ENCODE peak calls at places on chromosomes 3 and 15, in seven cellular contexts. O is lower lobe of right lung, S is neuronal stem cell, F is uterus, K is H1, V is upper lobe of right lung, Z is choroid plexus epithelial cell. X is an unnamed sample.

GRCh38 chr15:86879250-86880229 is 799.9 kb downstream of the AGBL1 start:
- DNase-seq in V (no peak), S (no peak), K (no peak), F (no peak), Z (no peak), O (no peak), X (no peak)

GRCh38 chr15:74787251-74788041 is 5.6 kb downstream of the CSK start:
- DNase-seq in Z (peak; percentile 92), O (peak; percentile 89), S (no peak), K (peak; percentile 71), F (no peak), V (peak; percentile 91), X (peak; percentile 45)

GRCh38 chr3:103112273-103112672 is 677.5 kb downstream of the ZPLD1 start:
- DNase-seq in K (no peak), F (no peak), Z (no peak), V (no peak), S (no peak), O (no peak), X (no peak)

GRCh38 chr3:183815951-183816475 is 9.4 kb downstream of the MAP6D1 start:
- DNase-seq in K (no peak), S (no peak), V (no peak), F (no peak), Z (no peak), O (no peak), X (no peak)

GRCh38 chr15:47872869-47873301 is 155.6 kb downstream of the SEMA6D start:
- DNase-seq in K (no peak), S (peak; percentile 37), F (no peak), V (no peak), O (no peak), Z (peak; percentile 11), X (peak; percentile 31)

GRCh38 chr15:41945221-41945620 is 27.1 kb downstream of the EHD4 start:
- DNase-seq in V (no peak), Z (no peak), O (no peak), S (no peak), K (no peak), F (no peak), X (no peak)

GRCh38 chr3:194446754-194447153 is 40.0 kb downstream of the ATP13A3 start:
- DNase-seq in S (no peak), F (no peak), K (no peak), V (no peak), O (no peak), Z (no peak), X (no peak)

GRCh38 chr15:90465140-90465929 is 64.4 kb upstream of the CRTC3 start:
- DNase-seq in S (no peak), Z (peak; percentile 75), K (no peak), V (no peak), F (no peak), O (no peak), X (peak; percentile 37)

GRCh38 chr3:86814918-86815655 is 175.9 kb downstream of the VGLL3 start:
- DNase-seq in S (no peak), K (no peak), V (no peak), Z (peak; percentile 72), O (no peak), F (no peak), X (peak; percentile 39)

GRCh38 chr3:43695863-43696262 is 5.1 kb downstream of the ABHD5 start:
- DNase-seq in V (no peak), K (no peak), F (no peak), S (no peak), Z (no peak), O (no peak), X (no peak)
- H3K4me3 ChIP-seq in V (no peak overlapping the region), K (no peak overlapping the region), F (no peak overlapping the region), S (no peak overlapping the region), Z (no peak overlapping the region), O (no peak overlapping the region), X (no peak overlapping the region)

GRCh38 chr3:9918261-9919038 is 1.6 kb downstream of the IL17RC start:
- DNase-seq in O (no peak), Z (no peak), F (no peak), V (no peak), K (no peak), S (no peak), X (no peak)

GRCh38 chr3:9916346-9916733 is 558 bp upstream of the IL17RC start:
- DNase-seq in V (no peak), O (no peak), K (no peak), S (no peak), Z (peak; percentile 53), F (peak; percentile 43), X (peak; percentile 54)

GRCh38 chr3:9915252-9916141 is 1.4 kb upstream of the IL17RC start:
- DNase-seq in O (peak; percentile 86), V (peak; percentile 92), Z (peak; percentile 67), F (peak; percentile 78), S (no peak), K (peak; percentile 81), X (no peak)

GRCh38 chr3:9916734-9917680 is at the start of gene IL17RC:
- DNase-seq in O (peak; percentile 90), S (no peak), Z (peak; percentile 90), F (peak; percentile 96), K (peak; percentile 81), V (peak; percentile 92), X (peak; percentile 87)

DNA sequence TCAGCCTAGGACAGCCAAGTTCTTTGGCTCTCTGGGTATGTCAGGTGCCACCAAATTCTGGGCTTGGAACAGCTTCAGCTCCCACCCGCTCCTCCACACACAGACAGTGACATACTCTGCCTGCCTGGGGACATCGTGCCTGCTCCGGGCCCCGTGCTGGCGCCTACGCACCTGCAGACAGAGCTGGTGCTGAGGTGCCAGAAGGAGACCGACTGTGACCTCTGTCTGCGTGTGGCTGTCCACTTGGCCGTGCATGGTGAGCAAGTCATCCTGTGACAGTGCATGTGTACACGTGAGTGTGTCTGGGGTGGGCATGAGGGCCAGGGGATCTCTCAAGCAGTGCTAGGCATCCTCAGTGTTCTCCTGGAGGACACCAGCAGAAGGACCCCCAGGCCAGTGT is 922 bp downstream of the IL17RC start:
- DNase-seq in V (no peak), O (no peak), F (no peak), Z (no peak), S (no peak), K (no peak), X (no peak)
- H3K4me3 ChIP-seq in V (peak overlapping the region; percentile 57), O (peak overlapping the region; percentile 68), F (no peak overlapping the region), Z (no peak overlapping the region), S (no peak overlapping the region), K (no peak overlapping the region), X (peak overlapping the region; percentile 64)

GRCh38 chr15:31344266-31344665 is 17.6 kb downstream of the KLF13 start:
- DNase-seq in F (no peak), K (no peak), O (peak; percentile 46), V (no peak), Z (no peak), S (no peak), X (no peak)

GRCh38 chr15:31343831-31344230 is 17.2 kb downstream of the KLF13 start:
- DNase-seq in F (no peak), V (no peak), S (no peak), Z (no peak), K (no peak), O (no peak), X (no peak)

GRCh38 chr15:31342381-31342780 is 15.7 kb downstream of the KLF13 start:
- DNase-seq in F (no peak), K (no peak), V (no peak), Z (no peak), S (no peak), O (no peak), X (no peak)

GRCh38 chr15:31341501-31342195 is 15.0 kb downstream of the KLF13 start:
- DNase-seq in Z (no peak), O (no peak), F (no peak), V (peak; percentile 48), K (no peak), S (no peak), X (no peak)

GRCh38 chr15:31342781-31343626 is 16.4 kb downstream of the KLF13 start:
- DNase-seq in K (no peak), O (peak; percentile 46), V (no peak), F (no peak), S (no peak), Z (no peak), X (no peak)
- H3K4me3 ChIP-seq in K (no peak overlapping the region), O (peak overlapping the region; percentile 17), V (peak overlapping the region; percentile 4), F (no peak overlapping the region), S (no peak overlapping the region), Z (no peak overlapping the region), X (no peak overlapping the region)

GRCh38 chr3:57927916-57928315 is 80.3 kb upstream of the FLNB start:
- DNase-seq in F (no peak), S (no peak), O (no peak), V (no peak), Z (peak; percentile 44), K (no peak), X (no peak)
- H3K4me3 ChIP-seq in F (no peak overlapping the region), S (no peak overlapping the region), O (no peak overlapping the region), V (no peak overlapping the region), Z (no peak overlapping the region), K (no peak overlapping the region), X (no peak overlapping the region)

DNA sequence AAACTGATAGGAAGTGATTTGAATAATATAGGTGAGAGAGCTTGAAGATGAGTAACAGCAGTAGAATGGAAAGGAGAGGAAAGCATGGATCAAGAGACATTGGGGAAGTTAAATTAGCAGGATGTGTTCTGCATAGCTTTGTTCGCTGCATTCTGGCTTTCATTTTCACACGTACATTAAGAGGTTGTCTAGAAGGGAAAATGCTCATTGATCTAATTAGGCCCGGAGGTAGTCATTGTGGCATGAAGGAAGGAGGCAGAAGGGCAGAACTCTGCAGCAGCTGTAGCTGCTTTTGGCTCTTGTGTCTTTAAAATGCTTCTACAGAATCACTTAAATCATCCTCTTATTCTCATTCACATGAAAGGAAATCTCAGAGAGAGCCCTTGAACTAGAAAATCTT is 40.3 kb downstream of the KCNAB1 start:
- DNase-seq in S (no peak), V (no peak), O (no peak), K (no peak), Z (no peak), F (no peak), X (no peak)
- H3K4me3 ChIP-seq in S (no peak overlapping the region), V (no peak overlapping the region), O (no peak overlapping the region), K (no peak overlapping the region), Z (no peak overlapping the region), F (no peak overlapping the region), X (no peak overlapping the region)

GRCh38 chr3:8470801-8471200 is 30.8 kb upstream of the LMCD1 start:
- DNase-seq in O (peak; percentile 49), K (no peak), F (no peak), V (no peak), S (no peak), Z (no peak), X (no peak)

GRCh38 chr3:8473029-8473428 is 28.6 kb upstream of the LMCD1 start:
- DNase-seq in V (no peak), F (no peak), S (no peak), Z (no peak), O (no peak), K (no peak), X (no peak)

GRCh38 chr3:8472549-8472948 is 29.1 kb upstream of the LMCD1 start:
- DNase-seq in V (no peak), K (no peak), F (no peak), O (no peak), S (no peak), Z (no peak), X (no peak)

GRCh38 chr3:8474991-8475390 is 26.6 kb upstream of the LMCD1 start:
- DNase-seq in V (no peak), S (no peak), K (no peak), O (no peak), F (no peak), Z (no peak), X (no peak)

GRCh38 chr3:8473990-8474389 is 27.6 kb upstream of the LMCD1 start:
- DNase-seq in O (no peak), Z (no peak), F (no peak), K (no peak), S (no peak), V (no peak), X (no peak)
- H3K4me3 ChIP-seq in O (no peak overlapping the region), Z (no peak overlapping the region), F (no peak overlapping the region), K (no peak overlapping the region), S (no peak overlapping the region), V (no peak overlapping the region), X (no peak overlapping the region)

X was measured in skeletal muscle cell.